ENCODE peak calls at places on chromosomes 1 and 21, in nine cellular contexts. S, J, C, L, V, Z, U, I and N are unnamed samples.

GRCh38 chr1:208654241-208654640 is 410.1 kb upstream of the PLXNA2 start:
- DNase-seq in I (no peak), C (no peak), S (no peak), Z (no peak), V (peak), U (no peak), L (no peak), J (no peak), N (peak)

GRCh38 chr21:34885125-34885524 is 164.0 kb downstream of the RUNX1 start:
- DNase-seq in S (no peak), I (no peak), C (no peak), V (no peak), J (no peak), Z (no peak), L (no peak), U (no peak), N (peak)

GRCh38 chr1:224769987-224770693 is 154.0 kb downstream of the CNIH3 start:
- DNase-seq in J (no peak), U (no peak), L (no peak), Z (no peak), S (no peak), V (no peak), I (peak), C (peak), N (peak)

GRCh38 chr1:235940282-235940681 is 73.6 kb upstream of the LYST start:
- DNase-seq in C (no peak), L (no peak), I (no peak), V (no peak), U (no peak), S (peak), Z (no peak), J (no peak), N (no peak)

GRCh38 chr1:203166192-203166940 is 9.3 kb downstream of the MYBPH start:
- DNase-seq in Z (no peak), I (no peak), C (no peak), V (no peak), L (no peak), U (peak), S (no peak), J (no peak), N (no peak)

GRCh38 chr1:36965301-36966159 is 68.8 kb downstream of the GRIK3 start:
- DNase-seq in C (no peak), L (no peak), J (no peak), I (no peak), U (no peak), S (no peak), Z (no peak), V (peak), N (no peak)

GRCh38 chr1:34865981-34866761 is 6.6 kb upstream of the SMIM12 start:
- DNase-seq in V (peak), J (peak), C (peak), S (peak), L (peak), I (peak), U (peak), Z (peak), N (peak)

GRCh38 chr21:41564871-41565281 is 56.9 kb upstream of the TMPRSS2 start:
- DNase-seq in I (peak), U (peak), S (no peak), L (no peak), V (no peak), Z (no peak), C (peak), J (no peak), N (no peak)

GRCh38 chr1:67759692-67760029 is 73.6 kb downstream of the GNG12 start:
- DNase-seq in Z (no peak), L (no peak), S (no peak), C (no peak), U (no peak), J (no peak), I (no peak), V (no peak), N (peak)